ENCODE peak calls at places on chromosome 18, in six cellular contexts. N is IMR-90, S is foreskin keratinocyte, B is transverse colon, W is AG10803, U is endothelial cell. K is an unnamed sample.

GRCh38 chr18:48028081-48028480 is 97.6 kb upstream of the SMAD2 start:
- DNase-seq in N (no peak), S (no peak), B (no peak), W (no peak), U (no peak), K (no peak)

GRCh38 chr18:63220903-63221302 is 98.7 kb downstream of the BCL2 start:
- DNase-seq in N (no peak), S (no peak), B (no peak), W (no peak), U (no peak), K (no peak)

GRCh38 chr18:5317186-5317585 is 21.7 kb upstream of the ZBTB14 start:
- DNase-seq in N (no peak), S (no peak), B (no peak), W (peak), U (no peak), K (no peak)

GRCh38 chr18:47552783-47553182 is 301.3 kb upstream of the SKOR2 start:
- DNase-seq in N (no peak), S (no peak), B (no peak), W (no peak), U (no peak), K (no peak)

GRCh38 chr18:60895181-60895580 is 438.0 kb upstream of the CDH20 start:
- DNase-seq in N (no peak), S (peak), B (no peak), W (no peak), U (no peak), K (no peak)

GRCh38 chr18:3625717-3626091 is 175.7 kb downstream of the TGIF1 start:
- DNase-seq in N (peak), S (no peak), B (no peak), W (peak), U (no peak), K (no peak)

GRCh38 chr18:8800041-8800441 is 94.7 kb downstream of the MTCL1 start:
- DNase-seq in N (peak), S (no peak), B (no peak), W (peak), U (no peak), K (no peak)

GRCh38 chr18:62250475-62250874 is 63.4 kb downstream of the RELCH start:
- DNase-seq in N (no peak), S (no peak), B (no peak), W (no peak), U (no peak), K (no peak)

GRCh38 chr18:68721681-68722583 is 7.0 kb upstream of the TMX3 start:
- DNase-seq in N (no peak), S (no peak), B (no peak), W (no peak), U (no peak), K (no peak)

GRCh38 chr18:11407900-11408299 is 201.5 kb upstream of the SLC35G4 start:
- DNase-seq in N (peak), S (peak), B (no peak), W (peak), U (no peak), K (no peak)

GRCh38 chr18:35415511-35416427 is 38.6 kb upstream of the ZNF396 start:
- DNase-seq in N (peak), S (no peak), B (no peak), W (peak), U (no peak), K (no peak)

GRCh38 chr18:54327818-54328217 is 29.8 kb downstream of the STARD6 start:
- DNase-seq in N (no peak), S (no peak), B (no peak), W (no peak), U (no peak), K (no peak)

GRCh38 chr18:55510809-55511208 is 77.2 kb downstream of the TCF4 start:
- DNase-seq in N (peak), S (no peak), B (no peak), W (peak), U (peak), K (no peak)

GRCh38 chr18:54774971-54775665 is 53.2 kb upstream of the RAB27B start:
- DNase-seq in N (peak), S (no peak), B (no peak), W (peak), U (no peak), K (no peak)

GRCh38 chr18:59704146-59704545 is 6.9 kb upstream of the CCBE1 start:
- DNase-seq in N (no peak), S (peak), B (no peak), W (no peak), U (no peak), K (no peak)

GRCh38 chr18:47999801-48000248 is 69.4 kb upstream of the SMAD2 start:
- DNase-seq in N (no peak), S (no peak), B (no peak), W (no peak), U (no peak), K (no peak)

GRCh38 chr18:44325903-44326650 is 354.6 kb upstream of the SETBP1 start:
- DNase-seq in N (peak), S (peak), B (peak), W (peak), U (peak), K (no peak)

GRCh38 chr18:32549248-32549842 is 78.7 kb upstream of the GAREM1 start:
- DNase-seq in N (peak), S (peak), B (peak), W (peak), U (peak), K (no peak)

GRCh38 chr18:13726972-13727331 is 479 bp downstream of the RNMT start:
- DNase-seq in N (peak), S (peak), B (peak), W (peak), U (peak), K (peak)

GRCh38 chr18:65938592-65939372 is 188.0 kb downstream of the CDH7 start:
- DNase-seq in N (no peak), S (peak), B (peak), W (no peak), U (peak), K (no peak)

GRCh38 chr18:22339913-22340312 is 77.8 kb downstream of the CTAGE1 start:
- DNase-seq in N (no peak), S (no peak), B (no peak), W (no peak), U (no peak), K (no peak)

GRCh38 chr18:77206676-77207370 is 42.8 kb upstream of the GALR1 start:
- DNase-seq in N (peak), S (no peak), B (no peak), W (peak), U (no peak), K (no peak)

GRCh38 chr18:48412339-48412929 is 3.3 kb upstream of the ZBTB7C start:
- DNase-seq in N (no peak), S (no peak), B (peak), W (peak), U (peak), K (no peak)

GRCh38 chr18:58205780-58206160 is 161.7 kb downstream of the NEDD4L start:
- DNase-seq in N (no peak), S (no peak), B (no peak), W (no peak), U (no peak), K (no peak)

GRCh38 chr18:9535430-9535972 is 60.2 kb downstream of the RALBP1 start:
- DNase-seq in N (peak), S (no peak), B (no peak), W (peak), U (no peak), K (no peak)

GRCh38 chr18:50158866-50159653 is 35.9 kb downstream of the MYO5B start:
- DNase-seq in N (no peak), S (peak), B (peak), W (no peak), U (no peak), K (no peak)

GRCh38 chr18:44341759-44342158 is 338.9 kb upstream of the SETBP1 start:
- DNase-seq in N (no peak), S (peak), B (no peak), W (no peak), U (no peak), K (no peak)

GRCh38 chr18:36652503-36652902 is 176.3 kb downstream of the TPGS2 start:
- DNase-seq in N (no peak), S (no peak), B (no peak), W (no peak), U (no peak), K (no peak)

GRCh38 chr18:11245889-11246288 is 96.5 kb upstream of the PIEZO2 start:
- DNase-seq in N (no peak), S (no peak), B (no peak), W (peak), U (no peak), K (no peak)

GRCh38 chr18:21243041-21243431 is 1.0 kb downstream of the GREB1L start:
- DNase-seq in N (no peak), S (peak), B (peak), W (peak), U (peak), K (no peak)

GRCh38 chr18:11488175-11488574 is 121.2 kb upstream of the SLC35G4 start:
- DNase-seq in N (peak), S (peak), B (no peak), W (peak), U (no peak), K (no peak)

GRCh38 chr18:22848618-22849017 is 84.5 kb upstream of the RBBP8 start:
- DNase-seq in N (peak), S (peak), B (no peak), W (peak), U (no peak), K (no peak)

GRCh38 chr18:54515149-54515548 is 75.9 kb upstream of the DYNAP start:
- DNase-seq in N (no peak), S (no peak), B (no peak), W (no peak), U (no peak), K (no peak)

GRCh38 chr18:36314754-36315153 is 17.2 kb downstream of the FHOD3 start:
- DNase-seq in N (peak), S (peak), B (no peak), W (peak), U (no peak), K (no peak)

DNA sequence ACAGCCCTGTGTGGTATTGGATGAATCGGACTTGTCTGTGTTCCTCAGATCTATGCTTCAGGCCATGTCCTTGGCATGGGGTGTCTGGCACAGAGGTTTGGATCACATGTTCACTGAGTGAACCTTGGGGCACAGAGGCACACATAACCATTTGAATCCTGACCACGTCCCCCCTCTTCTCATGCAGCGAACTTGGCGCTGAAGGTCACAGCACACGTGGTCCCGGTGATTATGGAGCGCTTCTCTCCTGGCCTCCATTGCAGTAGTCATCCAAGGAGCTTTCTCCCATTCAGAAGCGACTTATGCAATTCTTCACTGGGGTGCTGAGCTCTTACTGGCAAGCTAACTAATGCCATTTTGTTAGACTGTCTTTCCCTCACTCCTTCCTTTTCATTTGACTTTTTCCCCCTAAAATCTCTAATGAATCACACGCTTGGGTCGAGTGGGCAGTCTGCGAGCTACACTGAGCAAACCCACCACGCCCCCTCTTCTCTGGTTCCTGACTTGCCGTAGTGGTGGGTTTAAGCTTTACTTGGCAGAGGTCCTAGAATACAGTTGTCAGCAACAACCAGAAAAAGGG is 59.4 kb downstream of the KCNG2 start:
- DNase-seq in N (peak), S (no peak), B (no peak), W (peak), U (no peak), K (no peak)
- TF ChIP-seq CTCF in N (no peak), S (no peak), B (no peak), W (no peak), U (no peak), K (no peak)

GRCh38 chr18:7566587-7567486 is at the start of gene PTPRM:
- DNase-seq in N (peak), S (peak), B (peak), W (peak), U (peak), K (peak)

GRCh38 chr18:7565677-7566076 is 1.4 kb upstream of the PTPRM start:
- DNase-seq in N (no peak), S (no peak), B (no peak), W (no peak), U (no peak), K (no peak)

GRCh38 chr18:7566244-7566586 is 901 bp upstream of the PTPRM start:
- DNase-seq in N (no peak), S (no peak), B (no peak), W (no peak), U (no peak), K (no peak)

GRCh38 chr18:7567487-7568425 is 640 bp downstream of the PTPRM start:
- DNase-seq in N (peak), S (peak), B (peak), W (peak), U (peak), K (no peak)

DNA sequence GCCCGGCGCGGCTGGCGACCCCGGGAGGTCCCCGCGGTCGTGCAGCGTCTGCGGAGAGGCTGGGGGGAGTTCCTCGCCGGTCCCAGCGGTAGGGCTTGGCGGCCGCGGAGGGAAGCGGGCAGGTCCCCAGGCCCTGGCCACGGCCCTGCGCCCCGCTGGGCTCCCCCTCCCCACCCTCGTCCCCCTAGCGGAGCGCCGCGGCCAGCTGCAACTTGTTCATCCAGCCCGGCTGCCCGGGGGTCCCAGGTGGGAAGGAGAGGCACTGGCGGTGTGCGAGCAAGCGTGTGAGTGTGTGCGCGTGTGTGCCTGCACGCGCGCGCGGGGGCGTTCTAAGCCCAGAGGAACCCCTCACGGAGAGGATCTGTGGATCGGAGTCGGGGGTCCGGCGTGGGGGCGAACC is 1.3 kb downstream of the PTPRM start:
- DNase-seq in N (peak), S (peak), B (peak), W (peak), U (peak), K (peak)
- TF ChIP-seq CTCF in N (no peak), S (no peak), B (no peak), W (no peak), U (peak), K (no peak)

GRCh38 chr18:26021061-26021754 is 69.2 kb downstream of the SS18 start:
- DNase-seq in N (no peak), S (no peak), B (no peak), W (no peak), U (no peak), K (no peak)
- TF ChIP-seq CTCF in N (no peak), S (no peak), B (no peak), W (no peak), U (no peak), K (no peak)

GRCh38 chr18:52343731-52344340 is 3.8 kb downstream of the DCC start:
- DNase-seq in N (no peak), S (no peak), B (no peak), W (no peak), U (no peak), K (no peak)

GRCh38 chr18:52340466-52341378 is 725 bp downstream of the DCC start:
- DNase-seq in N (no peak), S (no peak), B (no peak), W (no peak), U (no peak), K (no peak)

GRCh38 chr18:52345428-52345827 is 5.4 kb downstream of the DCC start:
- DNase-seq in N (no peak), S (no peak), B (no peak), W (no peak), U (no peak), K (no peak)

GRCh38 chr18:52341617-52342381 is 1.8 kb downstream of the DCC start:
- DNase-seq in N (no peak), S (peak), B (no peak), W (no peak), U (peak), K (no peak)

DNA sequence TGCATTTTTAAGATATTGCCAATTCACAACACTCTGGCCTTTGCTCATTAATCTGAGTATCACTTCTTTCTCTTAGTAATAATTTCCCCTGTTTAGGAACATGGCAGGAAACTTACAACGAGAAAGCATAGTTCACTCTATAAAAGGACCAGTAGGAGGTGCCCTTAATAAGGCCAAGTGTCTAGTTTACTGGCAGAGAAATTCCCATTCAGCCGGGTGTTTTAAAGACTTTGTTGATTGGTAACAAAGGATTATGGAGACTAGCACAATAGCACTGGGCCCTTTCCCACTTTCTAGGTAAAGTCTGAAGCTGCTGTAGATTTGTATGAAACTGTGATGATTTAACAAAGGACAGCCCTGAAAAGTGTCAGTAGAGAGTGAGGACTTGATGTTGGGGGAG is 3.1 kb downstream of the DCC start:
- DNase-seq in N (peak), S (no peak), B (no peak), W (no peak), U (no peak), K (no peak)
- TF ChIP-seq CTCF in N (no peak), S (peak), B (no peak), W (peak), U (no peak), K (no peak)

DNA sequence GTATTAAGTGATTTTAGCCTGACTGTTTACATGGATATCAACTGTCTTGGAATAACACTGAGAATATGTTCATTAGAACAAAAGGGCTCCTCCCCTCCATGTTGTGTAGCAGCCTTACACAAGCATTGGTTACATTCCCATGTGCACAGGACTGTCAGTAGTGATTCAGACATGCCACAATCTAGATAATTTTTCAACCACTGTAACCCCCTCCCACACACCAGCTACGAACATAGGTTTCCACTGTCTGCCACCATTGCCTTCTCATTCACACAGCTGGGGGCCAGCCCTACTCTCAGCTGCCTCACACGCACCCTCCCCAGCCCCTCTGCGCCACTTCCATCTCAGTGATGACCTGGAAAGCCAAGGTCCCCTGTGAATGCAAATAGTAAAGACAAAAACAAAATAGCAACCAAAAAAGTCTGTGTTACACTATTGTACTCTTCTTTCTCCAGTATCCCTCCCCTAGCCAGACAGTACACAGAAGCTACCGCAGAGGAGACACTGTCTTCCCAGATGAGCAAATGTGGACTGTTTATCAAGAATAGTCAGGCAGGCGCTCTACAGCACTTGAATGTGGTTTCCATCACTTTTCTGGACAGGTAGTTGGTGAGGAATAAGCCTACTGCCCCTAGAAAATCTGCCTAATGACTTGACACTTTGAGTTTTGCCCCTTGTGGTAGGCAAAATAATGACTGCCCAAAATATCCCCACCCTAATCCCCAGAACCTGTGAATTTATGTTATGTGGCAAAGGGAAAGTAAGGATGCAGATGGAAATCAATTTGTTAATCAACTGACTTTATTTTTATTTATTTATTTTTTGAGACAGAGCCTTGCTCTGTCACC is 27.9 kb upstream of the TYMS start:
- DNase-seq in N (no peak), S (no peak), B (no peak), W (no peak), U (no peak), K (no peak)
- TF ChIP-seq CTCF in N (no peak), S (peak), B (no peak), W (peak), U (peak), K (no peak)

DNA sequence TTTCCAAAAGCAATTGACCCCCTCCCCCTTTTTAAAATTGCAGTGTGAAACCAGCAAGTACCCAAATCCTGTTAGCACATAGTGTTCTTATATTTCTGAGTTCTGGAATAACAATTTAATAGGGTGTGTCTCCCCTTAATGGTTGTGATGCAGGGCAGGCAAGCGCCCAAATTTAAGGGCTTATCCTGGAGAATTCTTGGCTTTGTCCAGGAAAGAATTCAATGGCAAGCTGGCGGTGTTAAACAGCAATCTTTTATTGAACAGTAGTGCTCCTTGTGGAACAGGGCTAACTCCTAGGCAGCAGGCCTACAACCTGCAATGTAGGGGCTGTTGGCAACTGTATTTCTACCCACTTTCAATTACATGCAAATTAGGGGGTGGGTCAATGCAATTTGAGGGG is 148.8 kb upstream of the KCTD1 start:
- DNase-seq in N (no peak), S (no peak), B (no peak), W (no peak), U (no peak), K (no peak)
- TF ChIP-seq CTCF in N (no peak), S (no peak), B (no peak), W (no peak), U (no peak), K (no peak)

DNA sequence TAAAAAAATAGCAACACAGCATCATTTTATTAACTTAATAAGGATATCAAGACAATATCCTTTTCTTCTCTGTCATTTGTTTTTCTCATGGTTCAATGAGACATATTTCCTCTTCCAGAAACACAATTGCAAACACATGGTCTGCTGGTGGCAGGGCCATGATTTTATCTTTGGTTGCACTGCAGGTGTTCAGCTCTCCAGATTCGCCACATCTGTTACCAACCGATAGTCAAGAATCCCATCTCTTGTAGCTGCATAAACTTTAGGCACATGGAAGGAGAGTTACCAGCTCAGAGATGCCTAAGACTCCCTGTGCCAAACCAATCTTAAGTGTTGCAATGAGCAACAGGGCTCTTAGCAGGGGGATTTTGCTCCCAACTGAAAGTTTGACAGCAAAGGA is 1303.2 kb upstream of the CELF4 start:
- DNase-seq in N (no peak), S (no peak), B (no peak), W (no peak), U (no peak), K (no peak)
- TF ChIP-seq CTCF in N (no peak), S (no peak), B (no peak), W (no peak), U (no peak), K (no peak)